ENCODE peak calls at places on chromosome 6, in four cellular contexts. V is lung, D is HFF-Myc, U is dorsolateral prefrontal cortex. Y is an unnamed sample.

GRCh38 chr6:89510393-89510792 is 77.4 kb downstream of the ANKRD6 start:
- DNase-seq in V (no peak), D (no peak), U (no peak), Y (no peak)

GRCh38 chr6:163665464-163665863 is 250.9 kb downstream of the QKI start:
- DNase-seq in V (no peak), D (no peak), U (no peak), Y (no peak)

GRCh38 chr6:16450821-16451220 is 212.4 kb downstream of the GMPR start:
- DNase-seq in V (no peak), D (no peak), U (no peak), Y (no peak)

GRCh38 chr6:151630991-151631655 is 137.3 kb downstream of the CCDC170 start:
- DNase-seq in V (no peak), D (no peak), U (no peak), Y (no peak)

GRCh38 chr6:93165850-93166249 is 253.5 kb downstream of the EPHA7 start:
- DNase-seq in V (peak), D (no peak), U (no peak), Y (no peak)

GRCh38 chr6:106972500-106972899 is 2.0 kb downstream of the CD24 start:
- DNase-seq in V (no peak), D (no peak), U (no peak), Y (no peak)

GRCh38 chr6:100538086-100538485 is 73.4 kb upstream of the SIM1 start:
- DNase-seq in V (no peak), D (peak), U (no peak), Y (no peak)

GRCh38 chr6:116461563-116462507 is 660 bp downstream of the CALHM6 start:
- DNase-seq in V (peak), D (peak), U (peak), Y (peak)

GRCh38 chr6:157150076-157150475 is 173.2 kb downstream of the TMEM242 start:
- DNase-seq in V (no peak), D (no peak), U (no peak), Y (no peak)

GRCh38 chr6:110874880-110875547 is 429 bp downstream of the AMD1 start:
- DNase-seq in V (peak), D (no peak), U (no peak), Y (peak)

GRCh38 chr6:55704421-55704820 is 125.4 kb upstream of the HMGCLL1 start:
- DNase-seq in V (no peak), D (no peak), U (no peak), Y (no peak)

GRCh38 chr6:81752969-81753708 is 658 bp upstream of the TENT5A start:
- DNase-seq in V (peak), D (no peak), U (peak), Y (peak)

GRCh38 chr6:140319209-140319608 is 944.8 kb upstream of the CITED2 start:
- DNase-seq in V (no peak), D (peak), U (no peak), Y (no peak)

GRCh38 chr6:17477356-17477755 is 84.0 kb downstream of the CAP2 start:
- DNase-seq in V (no peak), D (no peak), U (no peak), Y (no peak)

GRCh38 chr6:37456126-37456525 is 23.1 kb downstream of the CMTR1 start:
- DNase-seq in V (no peak), D (no peak), U (no peak), Y (no peak)

GRCh38 chr6:150403458-150404245 is 34.8 kb downstream of the IYD start:
- DNase-seq in V (no peak), D (peak), U (no peak), Y (no peak)

GRCh38 chr6:139981810-139982550 is 607.5 kb upstream of the CITED2 start:
- DNase-seq in V (no peak), D (peak), U (no peak), Y (no peak)

GRCh38 chr6:160121558-160121957 is at the start of gene SLC22A1:
- DNase-seq in V (no peak), D (no peak), U (no peak), Y (peak)

GRCh38 chr6:158068893-158069799 is 87.5 kb downstream of the SYNJ2 start:
- DNase-seq in V (peak), D (no peak), U (no peak), Y (no peak)

GRCh38 chr6:129050086-129050485 is 167.1 kb downstream of the LAMA2 start:
- DNase-seq in V (no peak), D (no peak), U (no peak), Y (no peak)

GRCh38 chr6:89079611-89080213 is 839 bp upstream of the PNRC1 start:
- DNase-seq in V (peak), D (no peak), U (peak), Y (no peak)

GRCh38 chr6:148888853-148889252 is 142.0 kb downstream of the UST start:
- DNase-seq in V (no peak), D (no peak), U (no peak), Y (no peak)

GRCh38 chr6:83221886-83222479 is 28.8 kb downstream of the RWDD2A start:
- DNase-seq in V (no peak), D (peak), U (no peak), Y (no peak)

GRCh38 chr6:7295916-7296315 is 17.1 kb downstream of the SSR1 start:
- DNase-seq in V (no peak), D (no peak), U (no peak), Y (no peak)

GRCh38 chr6:169902604-169903003 is 151.2 kb downstream of the ERMARD start:
- DNase-seq in V (no peak), D (no peak), U (no peak), Y (no peak)

GRCh38 chr6:46935687-46936086 is 13.9 kb upstream of the ADGRF5 start:
- DNase-seq in V (peak), D (no peak), U (no peak), Y (no peak)

GRCh38 chr6:227074-227782 is 65.1 kb upstream of the DUSP22 start:
- DNase-seq in V (no peak), D (no peak), U (peak), Y (no peak)

GRCh38 chr6:24439858-24440539 is 37.3 kb downstream of the MRS2 start:
- DNase-seq in V (no peak), D (no peak), U (no peak), Y (no peak)

GRCh38 chr6:38822963-38823362 is 107.9 kb downstream of the DNAH8 start:
- DNase-seq in V (no peak), D (no peak), U (no peak), Y (no peak)

GRCh38 chr6:162177733-162178132 is 549.8 kb downstream of the PRKN start:
- DNase-seq in V (no peak), D (no peak), U (no peak), Y (no peak)